ENCODE peak calls at places on chromosomes 16 and 17, in seven cellular contexts. One of them, this sample, is unnamed.

GRCh38 chr17:74525781-74526288 is 5.4 kb downstream of the CD300LB start:
- DNase-seq in AG04449: no peak
- DNase-seq in activated CD4-positive, alpha-beta T cell treated with anti-CD3 and anti-CD28 coated beads, Interleukin-2, amount 50 U/mL, for 1 hour: no peak
- DNase-seq in spleen: no peak
- DNase-seq in HuH-7.5: no peak
- DNase-seq in foreskin melanocyte: no peak
- DNase-seq in fibroblast of pulmonary artery: no peak
- DNase-seq in this sample: no peak

GRCh38 chr16:52318259-52319008 is 228.5 kb downstream of the TOX3 start:
- DNase-seq in AG04449: no peak
- DNase-seq in activated CD4-positive, alpha-beta T cell treated with anti-CD3 and anti-CD28 coated beads, Interleukin-2, amount 50 U/mL, for 1 hour: no peak
- DNase-seq in spleen: no peak
- DNase-seq in HuH-7.5: no peak
- DNase-seq in foreskin melanocyte: no peak
- DNase-seq in fibroblast of pulmonary artery: no peak
- DNase-seq in this sample: no peak

GRCh38 chr17:20300399-20301037 is 166.8 kb downstream of the LGALS9B start:
- DNase-seq in AG04449: peak
- DNase-seq in activated CD4-positive, alpha-beta T cell treated with anti-CD3 and anti-CD28 coated beads, Interleukin-2, amount 50 U/mL, for 1 hour: no peak
- DNase-seq in spleen: no peak
- DNase-seq in HuH-7.5: no peak
- DNase-seq in foreskin melanocyte: no peak
- DNase-seq in fibroblast of pulmonary artery: peak
- DNase-seq in this sample: peak

GRCh38 chr17:79078476-79079190 is 4.0 kb downstream of the ENGASE start:
- DNase-seq in AG04449: no peak
- DNase-seq in activated CD4-positive, alpha-beta T cell treated with anti-CD3 and anti-CD28 coated beads, Interleukin-2, amount 50 U/mL, for 1 hour: no peak
- DNase-seq in spleen: peak
- DNase-seq in HuH-7.5: peak
- DNase-seq in foreskin melanocyte: no peak
- DNase-seq in fibroblast of pulmonary artery: no peak
- DNase-seq in this sample: peak

GRCh38 chr17:44898768-44899073 is 524 bp downstream of the EFTUD2 start:
- DNase-seq in AG04449: no peak
- DNase-seq in activated CD4-positive, alpha-beta T cell treated with anti-CD3 and anti-CD28 coated beads, Interleukin-2, amount 50 U/mL, for 1 hour: no peak
- DNase-seq in spleen: no peak
- DNase-seq in HuH-7.5: no peak
- DNase-seq in foreskin melanocyte: no peak
- DNase-seq in fibroblast of pulmonary artery: peak
- DNase-seq in this sample: no peak

GRCh38 chr17:80033840-80034239 is 1.8 kb downstream of the TBC1D16 start:
- DNase-seq in AG04449: no peak
- DNase-seq in activated CD4-positive, alpha-beta T cell treated with anti-CD3 and anti-CD28 coated beads, Interleukin-2, amount 50 U/mL, for 1 hour: no peak
- DNase-seq in spleen: no peak
- DNase-seq in HuH-7.5: no peak
- DNase-seq in foreskin melanocyte: no peak
- DNase-seq in fibroblast of pulmonary artery: no peak
- DNase-seq in this sample: no peak

GRCh38 chr17:50271173-50271750 is 3.0 kb upstream of the TMEM92 start:
- DNase-seq in AG04449: no peak
- DNase-seq in activated CD4-positive, alpha-beta T cell treated with anti-CD3 and anti-CD28 coated beads, Interleukin-2, amount 50 U/mL, for 1 hour: no peak
- DNase-seq in spleen: no peak
- DNase-seq in HuH-7.5: no peak
- DNase-seq in foreskin melanocyte: no peak
- DNase-seq in fibroblast of pulmonary artery: no peak
- DNase-seq in this sample: no peak

GRCh38 chr16:53992057-53992378 is 288.1 kb downstream of the FTO start:
- DNase-seq in AG04449: no peak
- DNase-seq in activated CD4-positive, alpha-beta T cell treated with anti-CD3 and anti-CD28 coated beads, Interleukin-2, amount 50 U/mL, for 1 hour: no peak
- DNase-seq in spleen: no peak
- DNase-seq in HuH-7.5: no peak
- DNase-seq in foreskin melanocyte: no peak
- DNase-seq in fibroblast of pulmonary artery: no peak
- DNase-seq in this sample: no peak

GRCh38 chr17:78322858-78323455 is 36.9 kb downstream of the SOCS3 start:
- DNase-seq in AG04449: no peak
- DNase-seq in activated CD4-positive, alpha-beta T cell treated with anti-CD3 and anti-CD28 coated beads, Interleukin-2, amount 50 U/mL, for 1 hour: no peak
- DNase-seq in spleen: no peak
- DNase-seq in HuH-7.5: no peak
- DNase-seq in foreskin melanocyte: peak
- DNase-seq in fibroblast of pulmonary artery: peak
- DNase-seq in this sample: no peak

GRCh38 chr17:78039581-78039980 is 81.1 kb downstream of the TNRC6C start:
- DNase-seq in AG04449: no peak
- DNase-seq in activated CD4-positive, alpha-beta T cell treated with anti-CD3 and anti-CD28 coated beads, Interleukin-2, amount 50 U/mL, for 1 hour: no peak
- DNase-seq in spleen: no peak
- DNase-seq in HuH-7.5: no peak
- DNase-seq in foreskin melanocyte: no peak
- DNase-seq in fibroblast of pulmonary artery: no peak
- DNase-seq in this sample: no peak

GRCh38 chr17:1762906-1763829 is 1.3 kb downstream of the SERPINF1 start:
- DNase-seq in AG04449: no peak
- DNase-seq in activated CD4-positive, alpha-beta T cell treated with anti-CD3 and anti-CD28 coated beads, Interleukin-2, amount 50 U/mL, for 1 hour: no peak
- DNase-seq in spleen: no peak
- DNase-seq in HuH-7.5: peak
- DNase-seq in foreskin melanocyte: peak
- DNase-seq in fibroblast of pulmonary artery: peak
- DNase-seq in this sample: peak

GRCh38 chr17:69820881-69821473 is 254.0 kb upstream of the KCNJ16 start:
- DNase-seq in AG04449: no peak
- DNase-seq in activated CD4-positive, alpha-beta T cell treated with anti-CD3 and anti-CD28 coated beads, Interleukin-2, amount 50 U/mL, for 1 hour: no peak
- DNase-seq in spleen: no peak
- DNase-seq in HuH-7.5: no peak
- DNase-seq in foreskin melanocyte: no peak
- DNase-seq in fibroblast of pulmonary artery: no peak
- DNase-seq in this sample: no peak

GRCh38 chr16:8543258-8543657 is 47.1 kb downstream of the TMEM114 start:
- DNase-seq in AG04449: no peak
- DNase-seq in activated CD4-positive, alpha-beta T cell treated with anti-CD3 and anti-CD28 coated beads, Interleukin-2, amount 50 U/mL, for 1 hour: no peak
- DNase-seq in spleen: no peak
- DNase-seq in HuH-7.5: no peak
- DNase-seq in foreskin melanocyte: no peak
- DNase-seq in fibroblast of pulmonary artery: no peak
- DNase-seq in this sample: no peak

GRCh38 chr17:81200695-81201580 is 21.8 kb downstream of the CEP131 start:
- DNase-seq in AG04449: peak
- DNase-seq in activated CD4-positive, alpha-beta T cell treated with anti-CD3 and anti-CD28 coated beads, Interleukin-2, amount 50 U/mL, for 1 hour: peak
- DNase-seq in spleen: no peak
- DNase-seq in HuH-7.5: peak
- DNase-seq in foreskin melanocyte: peak
- DNase-seq in fibroblast of pulmonary artery: peak
- DNase-seq in this sample: peak

GRCh38 chr17:4505187-4505586 is 6.5 kb downstream of the SPNS2 start:
- DNase-seq in AG04449: no peak
- DNase-seq in activated CD4-positive, alpha-beta T cell treated with anti-CD3 and anti-CD28 coated beads, Interleukin-2, amount 50 U/mL, for 1 hour: no peak
- DNase-seq in spleen: no peak
- DNase-seq in HuH-7.5: no peak
- DNase-seq in foreskin melanocyte: no peak
- DNase-seq in fibroblast of pulmonary artery: no peak
- DNase-seq in this sample: no peak

This sample was measured in H7.